ENCODE peak calls at places on chromosomes 4 and X, in four cellular contexts. Q is GM23248, Z is MM.1S, E is hepatocyte. M is an unnamed sample. For H3K9me2, the result is how much of the 10 kb centered on the place peaks cover.

GRCh38 chr4:142818476-142818875 is 27.6 kb downstream of the INPP4B start:
- DNase-seq in Z (no peak), Q (no peak), E (no peak), M (no peak)

GRCh38 chr4:168811793-168812651 is 198.0 kb downstream of the CBR4 start:
- DNase-seq in E (peak), Q (peak), Z (no peak), M (no peak)

GRCh38 chr4:89438102-89438831 is 130.7 kb upstream of the GPRIN3 start:
- DNase-seq in Q (peak), Z (peak), E (peak), M (no peak)

GRCh38 chr4:161525121-161525520 is 638.7 kb downstream of the FSTL5 start:
- DNase-seq in E (no peak), Q (no peak), Z (no peak), M (no peak)

GRCh38 chr4:165151734-165152133 is 39.1 kb upstream of the TMEM192 start:
- DNase-seq in E (no peak), Z (no peak), Q (peak), M (no peak)

GRCh38 chr4:106305435-106306055 is 10.5 kb downstream of the TBCK start:
- DNase-seq in Z (no peak), E (no peak), Q (no peak), M (no peak)

GRCh38 chrX:81195712-81196111 is 6.0 kb downstream of the HMGN5 start:
- DNase-seq in Z (peak), Q (peak), E (peak), M (no peak)

GRCh38 chrX:111445485-111445884 is 33.5 kb upstream of the DCX start:
- DNase-seq in E (peak), Z (peak), Q (peak), M (no peak)

GRCh38 chr4:41509411-41510008 is 28.4 kb upstream of the LIMCH1 start:
- DNase-seq in Q (no peak), E (no peak), Z (no peak), M (no peak)

GRCh38 chr4:85500110-85500867 is 25.3 kb downstream of the ARHGAP24 start:
- DNase-seq in Z (no peak), Q (peak), E (no peak), M (no peak)

GRCh38 chr4:79466621-79467020 is 58.6 kb upstream of the GK2 start:
- DNase-seq in Z (no peak), E (no peak), Q (peak), M (no peak)

GRCh38 chr4:6625256-6625655 is 15.2 kb upstream of the MRFAP1 start:
- DNase-seq in Q (no peak), Z (no peak), E (no peak), M (no peak)

GRCh38 chr4:160981083-160981482 is 1182.7 kb downstream of the FSTL5 start:
- DNase-seq in Q (no peak), E (no peak), Z (no peak), M (no peak)

GRCh38 chr4:13912436-13912835 is 284.9 kb upstream of the BOD1L1 start:
- DNase-seq in Z (no peak), Q (no peak), E (no peak), M (no peak)

GRCh38 chr4:187444061-187444460 is 551.5 kb upstream of the ZFP42 start:
- DNase-seq in Z (no peak), Q (no peak), E (no peak), M (no peak)

GRCh38 chr4:3377557-3377956 is 64.2 kb upstream of the HGFAC start:
- DNase-seq in E (no peak), Z (no peak), Q (no peak), M (no peak)

GRCh38 chrX:25851141-25851540 is 287.0 kb upstream of the MAGEB18 start:
- DNase-seq in E (no peak), Q (no peak), Z (no peak), M (no peak)

GRCh38 chr4:52659016-52659721 is at the start of gene USP46:
- DNase-seq in Q (peak), E (peak), Z (peak), M (peak)

GRCh38 chrX:119477812-119478232 is 9.6 kb downstream of the SLC25A5 start:
- DNase-seq in E (peak), Z (no peak), Q (peak), M (peak)

GRCh38 chrX:44898411-44899221 is 25.6 kb downstream of the KDM6A start:
- DNase-seq in E (no peak), Z (peak), Q (no peak), M (no peak)

GRCh38 chr4:110644008-110644407 is 21.1 kb upstream of the PITX2 start:
- DNase-seq in E (no peak), Q (no peak), Z (no peak), M (no peak)

GRCh38 chr4:110643096-110643495 is 20.2 kb upstream of the PITX2 start:
- DNase-seq in Q (no peak), Z (no peak), E (no peak), M (no peak)

GRCh38 chr4:110640608-110641007 is 17.7 kb upstream of the PITX2 start:
- DNase-seq in Q (no peak), Z (no peak), E (no peak), M (no peak)

GRCh38 chr4:110639207-110640092 is 16.6 kb upstream of the PITX2 start:
- DNase-seq in E (no peak), Z (no peak), Q (no peak), M (no peak)

GRCh38 chr4:110641218-110641617 is 18.3 kb upstream of the PITX2 start:
- DNase-seq in Q (no peak), Z (no peak), E (no peak), M (no peak)
- TF ChIP-seq EZH2 in Q (no peak), Z (no peak), E (no peak), M (no peak)

DNA sequence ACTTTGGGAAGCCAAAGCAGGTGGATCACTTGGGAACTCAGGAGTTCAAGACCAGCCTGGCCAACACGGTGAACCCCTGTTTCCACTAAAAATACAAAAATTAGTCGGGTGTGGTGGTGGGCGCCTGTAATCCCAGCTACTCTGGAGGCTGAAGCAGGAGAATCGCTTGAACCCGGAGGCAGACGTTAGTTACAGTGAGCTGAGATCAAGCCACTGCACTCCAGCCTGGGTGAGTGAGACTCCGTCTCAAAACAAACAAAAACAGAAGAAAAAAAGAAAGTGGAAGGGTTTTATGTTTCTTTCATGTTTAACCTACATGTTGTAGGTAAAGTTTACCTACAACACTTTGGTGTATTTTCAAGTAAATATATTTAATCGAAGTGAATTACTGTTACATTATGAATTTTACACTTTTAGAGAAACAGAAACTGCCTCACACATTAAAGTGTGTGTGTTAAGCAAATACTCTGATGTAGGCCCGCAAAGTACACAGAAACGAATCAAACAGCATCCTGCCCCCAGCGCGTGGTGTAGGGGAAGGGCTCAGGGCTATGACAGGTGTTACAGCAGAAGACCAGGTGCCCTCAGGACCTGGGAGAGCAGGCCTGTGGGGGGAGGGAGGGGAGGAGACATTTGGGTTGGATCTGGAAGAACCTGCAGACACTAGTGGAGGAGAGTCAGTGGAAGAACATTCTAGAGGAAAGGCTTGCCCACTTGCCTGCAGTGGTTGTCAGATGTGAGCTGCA is 39.0 kb downstream of the PTTG2 start:
- DNase-seq in Z (peak), E (peak), Q (no peak), M (no peak)
- H3K9me2 ChIP-seq in Z (under half), E (under half), Q (under half), M (under half)

DNA sequence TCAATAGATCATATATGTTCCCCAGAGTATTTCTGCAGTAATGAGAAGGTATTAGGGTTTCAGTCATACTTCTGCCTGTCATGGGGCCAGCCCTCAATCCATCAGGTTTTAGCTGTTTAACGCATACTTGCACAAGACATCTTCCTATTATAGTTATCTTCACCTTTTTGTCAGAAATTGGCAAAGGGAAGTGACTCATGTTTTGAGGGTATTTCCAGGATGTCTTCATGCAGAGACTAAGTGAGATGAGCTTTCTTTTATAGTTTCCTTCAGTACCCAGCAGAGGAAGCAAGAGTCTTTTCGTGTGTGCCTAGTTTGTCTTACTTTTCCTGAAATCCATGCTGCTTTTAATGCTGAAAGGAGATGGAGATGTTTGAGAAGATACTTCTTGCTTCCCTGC is 9.5 kb downstream of the CSTF2 start:
- DNase-seq in E (no peak), Z (no peak), Q (peak), M (no peak)
- H3K27ac ChIP-seq in E (no peak), Z (no peak), Q (no peak), M (no peak)

DNA sequence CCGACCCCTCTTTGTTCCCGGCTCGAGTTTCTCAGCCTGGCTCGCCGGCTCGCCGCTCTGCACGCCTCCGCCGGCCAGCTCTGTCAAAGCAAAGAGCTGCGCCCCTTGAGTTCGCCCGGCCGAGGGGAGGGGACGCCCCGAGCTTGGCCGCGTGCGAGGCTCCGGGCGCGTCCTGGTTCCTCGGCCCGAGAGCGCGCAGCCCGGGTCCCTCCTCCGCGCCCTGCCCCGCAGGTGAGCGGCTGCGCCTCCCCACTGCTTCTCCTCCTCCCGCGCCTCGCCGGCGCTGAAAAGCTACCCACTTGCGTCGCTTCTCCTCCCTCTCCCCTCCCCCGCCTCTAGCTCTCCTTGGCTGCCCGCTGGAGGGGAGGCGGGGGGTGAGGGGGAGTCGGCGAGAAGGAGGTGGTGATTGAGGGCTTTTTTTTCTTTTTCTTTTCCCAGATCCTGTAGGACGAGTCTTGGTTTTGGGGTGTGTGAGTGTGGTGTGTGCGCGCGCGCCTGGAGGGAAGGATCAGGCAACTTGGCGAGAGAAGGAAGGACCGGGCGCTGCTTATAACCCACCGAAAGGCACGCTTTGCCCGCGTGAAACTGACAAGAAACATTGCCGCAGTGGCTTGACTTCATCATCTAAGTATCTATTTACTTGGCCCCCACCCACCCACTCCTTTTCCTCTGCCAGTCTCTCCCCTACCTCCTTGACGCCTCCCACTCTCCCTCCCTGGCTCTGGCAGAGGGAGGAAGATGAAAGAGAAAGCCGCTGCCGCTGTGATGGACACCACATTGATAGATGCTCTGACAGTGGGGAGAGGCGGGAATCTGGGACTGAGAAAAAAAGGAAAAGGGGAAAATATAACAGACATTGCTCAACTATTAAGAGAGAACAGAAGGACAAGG is at the start of gene LEF1:
- DNase-seq in Q (peak), E (peak), Z (peak), M (peak)
- TF ChIP-seq EZH2 in Q (peak), E (peak), Z (no peak), M (no peak)

GRCh38 chr4:62771656-62772557 is 1571.8 kb downstream of the ADGRL3 start:
- DNase-seq in E (no peak), Z (no peak), Q (no peak), M (no peak)
- H3K9me2 ChIP-seq in E (under half), Z (under half), Q (under half), M (under half)